ENCODE peak calls at places on chromosomes 16 and 17, in eight cellular contexts. One of them, this sample, is unnamed.

GRCh38 chr16:14300631-14301149 is 229.6 kb downstream of the MRTFB start:
- DNase-seq in prostate gland: peak; percentile 74
- DNase-seq in ascending aorta: no peak
- DNase-seq in NB4: peak; percentile 75
- DNase-seq in CD4-positive, alpha-beta T cell: peak; percentile 38
- DNase-seq in body of pancreas: peak; percentile 83
- DNase-seq in esophagus muscularis mucosa: no peak
- DNase-seq in progenitor cell of endocrine pancreas: no peak
- DNase-seq in this sample: no peak

GRCh38 chr16:2500937-2501750 is 12.6 kb upstream of the ATP6V0C start:
- DNase-seq in prostate gland: peak; percentile 75
- DNase-seq in ascending aorta: no peak
- DNase-seq in NB4: peak; percentile 84
- DNase-seq in CD4-positive, alpha-beta T cell: peak; percentile 73
- DNase-seq in body of pancreas: peak; percentile 87
- DNase-seq in esophagus muscularis mucosa: peak; percentile 96
- DNase-seq in progenitor cell of endocrine pancreas: peak; percentile 90
- DNase-seq in this sample: peak; percentile 78

GRCh38 chr17:83203073-83203471 is 123.7 kb downstream of the METRNL start:
- DNase-seq in prostate gland: peak; percentile 4
- DNase-seq in ascending aorta: peak; percentile 53
- DNase-seq in NB4: peak; percentile 90
- DNase-seq in CD4-positive, alpha-beta T cell: no peak
- DNase-seq in body of pancreas: no peak
- DNase-seq in esophagus muscularis mucosa: no peak
- DNase-seq in progenitor cell of endocrine pancreas: no peak
- DNase-seq in this sample: no peak

GRCh38 chr16:31074814-31075183 is 577 bp downstream of the ZNF646 start:
- DNase-seq in prostate gland: no peak
- DNase-seq in ascending aorta: no peak
- DNase-seq in NB4: no peak
- DNase-seq in CD4-positive, alpha-beta T cell: no peak
- DNase-seq in body of pancreas: no peak
- DNase-seq in esophagus muscularis mucosa: no peak
- DNase-seq in progenitor cell of endocrine pancreas: no peak
- DNase-seq in this sample: no peak

GRCh38 chr17:74871329-74872076 is 1.3 kb downstream of the FDXR start:
- DNase-seq in prostate gland: no peak
- DNase-seq in ascending aorta: no peak
- DNase-seq in NB4: no peak
- DNase-seq in CD4-positive, alpha-beta T cell: no peak
- DNase-seq in body of pancreas: peak; percentile 14
- DNase-seq in esophagus muscularis mucosa: no peak
- DNase-seq in progenitor cell of endocrine pancreas: no peak
- DNase-seq in this sample: no peak

GRCh38 chr17:59513934-59514841 is 51.2 kb upstream of the DHX40 start:
- DNase-seq in prostate gland: peak; percentile 63
- DNase-seq in ascending aorta: no peak
- DNase-seq in NB4: peak; percentile 54
- DNase-seq in CD4-positive, alpha-beta T cell: no peak
- DNase-seq in body of pancreas: peak; percentile 71
- DNase-seq in esophagus muscularis mucosa: no peak
- DNase-seq in progenitor cell of endocrine pancreas: no peak
- DNase-seq in this sample: peak; percentile 74

GRCh38 chr17:50148226-50149098 is 2.0 kb downstream of the PPP1R9B start:
- DNase-seq in prostate gland: peak; percentile 83
- DNase-seq in ascending aorta: peak; percentile 52
- DNase-seq in NB4: peak; percentile 95
- DNase-seq in CD4-positive, alpha-beta T cell: peak; percentile 70
- DNase-seq in body of pancreas: peak; percentile 68
- DNase-seq in esophagus muscularis mucosa: no peak
- DNase-seq in progenitor cell of endocrine pancreas: no peak
- DNase-seq in this sample: peak; percentile 56

GRCh38 chr17:66791337-66791736 is 43.6 kb upstream of the CACNG5 start:
- DNase-seq in prostate gland: no peak
- DNase-seq in ascending aorta: no peak
- DNase-seq in NB4: peak; percentile 73
- DNase-seq in CD4-positive, alpha-beta T cell: no peak
- DNase-seq in body of pancreas: no peak
- DNase-seq in esophagus muscularis mucosa: no peak
- DNase-seq in progenitor cell of endocrine pancreas: no peak
- DNase-seq in this sample: no peak

GRCh38 chr16:19138601-19139000 is 24.8 kb downstream of the ITPRIPL2 start:
- DNase-seq in prostate gland: peak; percentile 96
- DNase-seq in ascending aorta: no peak
- DNase-seq in NB4: no peak
- DNase-seq in CD4-positive, alpha-beta T cell: no peak
- DNase-seq in body of pancreas: no peak
- DNase-seq in esophagus muscularis mucosa: peak; percentile 95
- DNase-seq in progenitor cell of endocrine pancreas: no peak
- DNase-seq in this sample: no peak

GRCh38 chr17:6413073-6413472 is 21.8 kb downstream of the AIPL1 start:
- DNase-seq in prostate gland: no peak
- DNase-seq in ascending aorta: no peak
- DNase-seq in NB4: peak; percentile 55
- DNase-seq in CD4-positive, alpha-beta T cell: no peak
- DNase-seq in body of pancreas: no peak
- DNase-seq in esophagus muscularis mucosa: no peak
- DNase-seq in progenitor cell of endocrine pancreas: no peak
- DNase-seq in this sample: no peak

GRCh38 chr17:45022655-45023339 is 28.6 kb downstream of the DCAKD start:
- DNase-seq in prostate gland: no peak
- DNase-seq in ascending aorta: no peak
- DNase-seq in NB4: no peak
- DNase-seq in CD4-positive, alpha-beta T cell: no peak
- DNase-seq in body of pancreas: no peak
- DNase-seq in esophagus muscularis mucosa: no peak
- DNase-seq in progenitor cell of endocrine pancreas: no peak
- DNase-seq in this sample: no peak

GRCh38 chr16:55000595-55000994 is 69.9 kb downstream of the IRX5 start:
- DNase-seq in prostate gland: no peak
- DNase-seq in ascending aorta: no peak
- DNase-seq in NB4: peak; percentile 9
- DNase-seq in CD4-positive, alpha-beta T cell: no peak
- DNase-seq in body of pancreas: no peak
- DNase-seq in esophagus muscularis mucosa: no peak
- DNase-seq in progenitor cell of endocrine pancreas: no peak
- DNase-seq in this sample: no peak

GRCh38 chr17:83026311-83026811 is 53.0 kb upstream of the METRNL start:
- DNase-seq in prostate gland: no peak
- DNase-seq in ascending aorta: no peak
- DNase-seq in NB4: no peak
- DNase-seq in CD4-positive, alpha-beta T cell: no peak
- DNase-seq in body of pancreas: no peak
- DNase-seq in esophagus muscularis mucosa: no peak
- DNase-seq in progenitor cell of endocrine pancreas: no peak
- DNase-seq in this sample: no peak

DNA sequence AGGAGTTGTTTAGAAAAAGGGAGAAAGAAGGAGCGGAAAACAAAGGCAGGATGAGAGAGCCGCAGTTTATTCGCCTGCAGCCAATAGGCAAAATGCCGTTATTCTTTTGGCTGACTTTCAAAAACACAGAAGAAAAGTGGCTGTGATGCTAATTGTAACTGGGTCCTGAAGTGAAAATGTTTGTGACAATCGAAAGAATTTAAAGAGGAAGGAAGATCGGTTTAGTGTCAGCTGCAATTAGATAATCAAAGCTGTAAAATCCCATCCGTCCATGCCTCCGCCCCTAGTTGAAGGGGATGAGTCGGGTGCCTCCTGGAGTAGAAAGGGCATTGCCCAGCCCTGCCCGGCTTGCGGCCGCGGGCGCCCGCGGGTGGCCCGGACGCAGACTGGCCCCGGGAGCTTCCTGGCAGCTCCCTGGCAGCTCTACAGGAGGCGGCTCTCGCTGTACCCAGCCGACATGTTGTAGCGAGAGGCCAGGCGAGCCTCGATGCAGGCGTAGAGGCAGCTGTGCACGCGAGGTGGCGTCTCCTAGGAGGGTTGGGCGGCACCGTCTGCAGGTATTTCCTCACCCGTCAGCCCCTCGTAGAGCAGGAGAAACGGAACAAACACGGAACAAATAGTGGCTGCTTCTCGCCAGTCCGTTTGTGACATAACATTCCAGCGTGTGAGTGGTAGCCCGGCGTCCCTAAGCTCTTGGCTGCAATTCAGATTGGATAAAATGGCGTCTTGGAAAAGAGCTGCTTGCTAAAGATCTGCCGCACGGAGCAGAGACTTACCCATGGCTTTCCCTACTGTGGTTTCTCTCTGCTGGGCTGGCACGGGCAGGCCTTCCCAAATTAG is 82.3 kb downstream of the TNRC6C start:
- DNase-seq in prostate gland: peak; percentile 72
- DNase-seq in ascending aorta: peak; percentile 21
- DNase-seq in NB4: no peak
- DNase-seq in CD4-positive, alpha-beta T cell: peak; percentile 20
- DNase-seq in body of pancreas: peak; percentile 39
- DNase-seq in esophagus muscularis mucosa: peak; percentile 92
- DNase-seq in progenitor cell of endocrine pancreas: no peak
- DNase-seq in this sample: no peak
- TF ChIP-seq CTCF in prostate gland: peak; percentile 13
- TF ChIP-seq CTCF in ascending aorta: no peak
- TF ChIP-seq CTCF in NB4: no peak
- TF ChIP-seq CTCF in CD4-positive, alpha-beta T cell: no peak
- TF ChIP-seq CTCF in body of pancreas: no peak
- TF ChIP-seq CTCF in esophagus muscularis mucosa: no peak
- TF ChIP-seq CTCF in progenitor cell of endocrine pancreas: no peak
- TF ChIP-seq CTCF in this sample: no peak

GRCh38 chr17:81524063-81524864 is 3.9 kb upstream of the FSCN2 start:
- DNase-seq in prostate gland: no peak
- DNase-seq in ascending aorta: no peak
- DNase-seq in NB4: no peak
- DNase-seq in CD4-positive, alpha-beta T cell: no peak
- DNase-seq in body of pancreas: no peak
- DNase-seq in esophagus muscularis mucosa: no peak
- DNase-seq in progenitor cell of endocrine pancreas: no peak
- DNase-seq in this sample: no peak

GRCh38 chr17:81522491-81523125 is 5.6 kb upstream of the FSCN2 start:
- DNase-seq in prostate gland: no peak
- DNase-seq in ascending aorta: no peak
- DNase-seq in NB4: no peak
- DNase-seq in CD4-positive, alpha-beta T cell: no peak
- DNase-seq in body of pancreas: no peak
- DNase-seq in esophagus muscularis mucosa: no peak
- DNase-seq in progenitor cell of endocrine pancreas: no peak
- DNase-seq in this sample: no peak

GRCh38 chr17:81524865-81525159 is 3.4 kb upstream of the FSCN2 start:
- DNase-seq in prostate gland: no peak
- DNase-seq in ascending aorta: no peak
- DNase-seq in NB4: no peak
- DNase-seq in CD4-positive, alpha-beta T cell: no peak
- DNase-seq in body of pancreas: no peak
- DNase-seq in esophagus muscularis mucosa: no peak
- DNase-seq in progenitor cell of endocrine pancreas: no peak
- DNase-seq in this sample: no peak

GRCh38 chr17:81520021-81520894 is 7.7 kb upstream of the ACTG1 start:
- DNase-seq in prostate gland: no peak
- DNase-seq in ascending aorta: no peak
- DNase-seq in NB4: no peak
- DNase-seq in CD4-positive, alpha-beta T cell: no peak
- DNase-seq in body of pancreas: peak; percentile 33
- DNase-seq in esophagus muscularis mucosa: no peak
- DNase-seq in progenitor cell of endocrine pancreas: peak; percentile 13
- DNase-seq in this sample: no peak

DNA sequence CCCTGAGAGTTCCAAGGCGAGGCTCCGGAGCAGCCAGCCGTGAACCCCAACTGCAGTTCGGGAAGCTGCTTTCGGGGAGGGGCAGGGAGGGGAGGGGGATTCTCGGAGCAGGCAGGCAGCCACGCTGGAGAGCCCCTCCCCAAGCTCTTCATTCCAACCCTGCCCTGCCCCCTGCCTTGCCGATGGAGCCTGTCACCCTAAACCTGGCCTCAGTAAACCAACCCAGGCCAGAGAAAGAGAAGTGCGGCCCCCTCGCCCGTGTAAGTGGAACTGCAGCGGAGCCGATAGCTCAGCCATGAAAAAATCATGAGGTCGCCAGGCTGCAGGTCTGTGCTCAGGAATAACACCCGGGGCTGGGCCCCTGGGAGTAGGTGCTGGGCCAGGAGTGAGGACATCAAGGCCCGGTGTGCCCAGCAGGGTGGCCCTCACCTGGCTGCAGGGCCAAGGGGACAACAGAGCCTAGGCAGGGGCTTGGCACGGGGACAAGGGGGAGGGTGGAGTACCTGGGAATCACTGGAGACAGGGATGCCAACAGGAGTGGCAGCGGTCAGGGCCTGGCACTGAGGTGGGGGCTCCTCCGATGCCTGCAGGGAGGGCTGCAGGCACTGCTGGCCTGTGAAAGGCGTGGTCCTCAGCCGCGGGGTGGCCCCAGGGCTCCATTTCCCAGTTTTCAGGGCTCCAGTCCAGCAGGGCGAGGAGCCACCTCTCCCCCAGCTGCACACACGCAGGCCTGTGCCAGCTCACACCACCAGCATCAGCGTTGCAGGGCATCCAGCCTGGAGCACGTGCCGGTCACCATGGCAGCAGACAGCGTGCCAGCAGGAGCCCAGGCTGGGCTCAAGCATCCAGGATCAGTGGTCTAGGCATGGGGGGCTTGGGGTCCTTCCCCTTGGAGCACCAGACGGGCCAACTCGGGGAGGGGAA is 4.8 kb upstream of the FSCN2 start:
- DNase-seq in prostate gland: no peak
- DNase-seq in ascending aorta: no peak
- DNase-seq in NB4: peak; percentile 57
- DNase-seq in CD4-positive, alpha-beta T cell: no peak
- DNase-seq in body of pancreas: no peak
- DNase-seq in esophagus muscularis mucosa: no peak
- DNase-seq in progenitor cell of endocrine pancreas: peak; percentile 44
- DNase-seq in this sample: no peak
- TF ChIP-seq CTCF in prostate gland: no peak
- TF ChIP-seq CTCF in ascending aorta: no peak
- TF ChIP-seq CTCF in NB4: peak; percentile 45
- TF ChIP-seq CTCF in CD4-positive, alpha-beta T cell: no peak
- TF ChIP-seq CTCF in body of pancreas: no peak
- TF ChIP-seq CTCF in esophagus muscularis mucosa: no peak
- TF ChIP-seq CTCF in progenitor cell of endocrine pancreas: peak; percentile 58
- TF ChIP-seq CTCF in this sample: peak; percentile 24

DNA sequence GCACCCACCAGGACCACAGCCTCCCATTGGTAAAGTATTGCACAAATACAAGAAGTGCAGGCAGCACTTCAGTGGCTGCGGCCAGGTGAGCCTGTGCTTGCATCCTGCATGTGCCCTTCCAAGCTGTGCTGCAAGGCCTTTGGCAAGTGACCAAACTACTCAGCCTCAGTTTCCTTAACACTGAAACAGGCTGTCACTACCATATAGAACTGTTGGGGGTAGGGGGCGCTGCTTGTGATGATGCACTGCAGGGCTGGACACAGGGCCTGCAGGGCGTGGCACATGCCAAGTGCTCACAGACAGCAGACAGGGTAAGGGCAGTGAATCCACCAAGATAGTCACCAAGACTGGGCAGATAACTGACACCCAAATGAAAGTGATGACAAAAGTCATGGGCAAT is 65.6 kb upstream of the SREBF1 start:
- DNase-seq in prostate gland: no peak
- DNase-seq in ascending aorta: no peak
- DNase-seq in NB4: no peak
- DNase-seq in CD4-positive, alpha-beta T cell: no peak
- DNase-seq in body of pancreas: no peak
- DNase-seq in esophagus muscularis mucosa: no peak
- DNase-seq in progenitor cell of endocrine pancreas: no peak
- DNase-seq in this sample: no peak
- TF ChIP-seq CTCF in prostate gland: no peak
- TF ChIP-seq CTCF in ascending aorta: no peak
- TF ChIP-seq CTCF in NB4: peak; percentile 8
- TF ChIP-seq CTCF in CD4-positive, alpha-beta T cell: no peak
- TF ChIP-seq CTCF in body of pancreas: no peak
- TF ChIP-seq CTCF in esophagus muscularis mucosa: no peak
- TF ChIP-seq CTCF in progenitor cell of endocrine pancreas: no peak
- TF ChIP-seq CTCF in this sample: no peak

GRCh38 chr16:5220705-5221104 is 123.1 kb upstream of the EEF2KMT start:
- DNase-seq in prostate gland: no peak
- DNase-seq in ascending aorta: no peak
- DNase-seq in NB4: no peak
- DNase-seq in CD4-positive, alpha-beta T cell: no peak
- DNase-seq in body of pancreas: no peak
- DNase-seq in esophagus muscularis mucosa: no peak
- DNase-seq in progenitor cell of endocrine pancreas: no peak
- DNase-seq in this sample: no peak
- TF ChIP-seq CTCF in prostate gland: no peak
- TF ChIP-seq CTCF in ascending aorta: no peak
- TF ChIP-seq CTCF in NB4: no peak
- TF ChIP-seq CTCF in CD4-positive, alpha-beta T cell: no peak
- TF ChIP-seq CTCF in body of pancreas: no peak
- TF ChIP-seq CTCF in esophagus muscularis mucosa: no peak
- TF ChIP-seq CTCF in progenitor cell of endocrine pancreas: no peak
- TF ChIP-seq CTCF in this sample: no peak